ENCODE peak calls at places on chromosomes 2 and 18, in ten cellular contexts. W, U, F, L, E, M, A, O, I and C are unnamed samples.

GRCh38 chr18:59517446-59518171 is 158.5 kb upstream of the LMAN1 start:
- DNase-seq in W (peak), U (no peak), F (no peak), L (no peak), E (no peak), M (peak), A (no peak), O (no peak), I (no peak), C (peak)

GRCh38 chr2:125680809-125681208 is 975.1 kb upstream of the GYPC start:
- DNase-seq in W (no peak), U (no peak), F (no peak), L (no peak), E (no peak), M (no peak), A (no peak), O (no peak), I (no peak), C (no peak)

GRCh38 chr2:74886811-74887210 is 52.9 kb downstream of the HK2 start:
- DNase-seq in W (no peak), U (no peak), F (no peak), L (no peak), E (no peak), M (no peak), A (no peak), O (no peak), I (no peak), C (no peak)

GRCh38 chr18:48629730-48630324 is 91.0 kb downstream of the CTIF start:
- DNase-seq in W (no peak), U (no peak), F (no peak), L (peak), E (no peak), M (peak), A (peak), O (no peak), I (peak), C (peak)

GRCh38 chr18:44761812-44762211 is 81.1 kb downstream of the SETBP1 start:
- DNase-seq in W (no peak), U (no peak), F (no peak), L (no peak), E (no peak), M (peak), A (no peak), O (no peak), I (no peak), C (no peak)

GRCh38 chr2:35080231-35080905 is 1275.2 kb upstream of the CRIM1 start:
- DNase-seq in W (no peak), U (no peak), F (no peak), L (no peak), E (no peak), M (peak), A (no peak), O (no peak), I (no peak), C (no peak)

GRCh38 chr2:240403358-240404104 is 31.9 kb upstream of the GPC1 start:
- DNase-seq in W (no peak), U (no peak), F (no peak), L (no peak), E (no peak), M (no peak), A (no peak), O (no peak), I (no peak), C (no peak)

GRCh38 chr2:201828235-201828634 is 21.9 kb downstream of the CDK15 start:
- DNase-seq in W (no peak), U (no peak), F (no peak), L (no peak), E (no peak), M (no peak), A (no peak), O (no peak), I (no peak), C (no peak)

GRCh38 chr2:16626497-16626896 is 39.1 kb downstream of the CYRIA start:
- DNase-seq in W (no peak), U (no peak), F (no peak), L (no peak), E (no peak), M (no peak), A (no peak), O (no peak), I (no peak), C (no peak)

GRCh38 chr2:11863103-11863502 is 116.7 kb downstream of the LPIN1 start:
- DNase-seq in W (no peak), U (no peak), F (no peak), L (no peak), E (no peak), M (no peak), A (no peak), O (no peak), I (no peak), C (no peak)

GRCh38 chr18:34971313-34971712 is 69.9 kb upstream of the MAPRE2 start:
- DNase-seq in W (no peak), U (no peak), F (no peak), L (no peak), E (no peak), M (peak), A (no peak), O (no peak), I (no peak), C (peak)

GRCh38 chr18:27206411-27206810 is 21.3 kb upstream of the CHST9 start:
- DNase-seq in W (no peak), U (no peak), F (no peak), L (no peak), E (no peak), M (no peak), A (no peak), O (no peak), I (no peak), C (no peak)